ENCODE peak calls at places on chromosomes 7 and 10, in four cellular contexts. D is CD8-positive, alpha-beta T cell; F is upper lobe of right lung; U is lower lobe of right lung. B is an unnamed sample. For H3K9me3, the result is how much of the 10 kb centered on the place peaks cover.

GRCh38 chr10:1473874-1474273 is 263.5 kb downstream of the ADARB2 start:
- DNase-seq in D (no peak), U (no peak), F (no peak), B (no peak)

GRCh38 chr10:96212911-96213310 is 58.5 kb downstream of the BLNK start:
- DNase-seq in U (no peak), F (no peak), D (no peak), B (no peak)

GRCh38 chr10:71346731-71347130 is 27.7 kb downstream of the SLC29A3 start:
- DNase-seq in F (peak), D (no peak), U (no peak), B (no peak)

GRCh38 chr10:69839696-69840345 is 38.1 kb downstream of the COL13A1 start:
- DNase-seq in F (no peak), D (no peak), U (no peak), B (no peak)

GRCh38 chr7:71633571-71634008 is 501.6 kb downstream of the GALNT17 start:
- DNase-seq in F (no peak), D (no peak), U (no peak), B (no peak)

GRCh38 chr7:105388373-105389089 is at the start of gene SRPK2:
- DNase-seq in D (peak), U (peak), F (peak), B (peak)

GRCh38 chr7:105830405-105831218 is 45.8 kb downstream of the ATXN7L1 start:
- DNase-seq in D (no peak), U (no peak), F (no peak), B (no peak)

GRCh38 chr7:100764841-100765240 is 31.4 kb downstream of the ZAN start:
- DNase-seq in U (no peak), F (no peak), D (no peak), B (no peak)

GRCh38 chr10:33776419-33776818 is 442.0 kb upstream of the NRP1 start:
- DNase-seq in F (no peak), U (no peak), D (no peak), B (no peak)

GRCh38 chr10:69647819-69648218 is 17.8 kb downstream of the FAM241B start:
- DNase-seq in F (peak), U (no peak), D (no peak), B (no peak)

GRCh38 chr7:114133717-114134116 is 214.9 kb upstream of the PPP1R3A start:
- DNase-seq in U (no peak), F (no peak), D (no peak), B (no peak)

GRCh38 chr7:117019786-117020604 is 66.7 kb downstream of the ST7 start:
- DNase-seq in D (no peak), U (peak), F (no peak), B (no peak)

GRCh38 chr10:2150315-2150714 is 413.0 kb upstream of the ADARB2 start:
- DNase-seq in D (no peak), F (no peak), U (no peak), B (no peak)

GRCh38 chr10:99002392-99002791 is 233.3 kb downstream of the HPSE2 start:
- DNase-seq in D (no peak), U (no peak), F (no peak), B (no peak)

GRCh38 chr7:100547872-100548271 is 8.9 kb downstream of the AGFG2 start:
- DNase-seq in U (no peak), D (no peak), F (no peak), B (no peak)

GRCh38 chr7:40598915-40599314 is 464.1 kb downstream of the SUGCT start:
- DNase-seq in D (no peak), F (no peak), U (no peak), B (no peak)

GRCh38 chr7:16762177-16762576 is 8.6 kb downstream of the TSPAN13 start:
- DNase-seq in D (no peak), F (no peak), U (no peak), B (no peak)

GRCh38 chr7:38525857-38526256 is 105.3 kb downstream of the AMPH start:
- DNase-seq in D (no peak), U (no peak), F (no peak), B (no peak)

GRCh38 chr7:156002362-156003001 is 190.2 kb upstream of the SHH start:
- DNase-seq in F (no peak), U (no peak), D (no peak), B (no peak)

GRCh38 chr10:73873843-73874215 is 526 bp downstream of the CAMK2G start:
- DNase-seq in U (no peak), D (no peak), F (peak), B (peak)

GRCh38 chr10:127163632-127164031 is 32.8 kb downstream of the INSYN2A start:
- DNase-seq in F (no peak), D (no peak), U (no peak), B (no peak)

GRCh38 chr7:126026421-126027088 is 1096.9 kb upstream of the POT1 start:
- DNase-seq in U (no peak), D (no peak), F (no peak), B (no peak)

GRCh38 chr10:96380821-96381220 is 22.0 kb upstream of the OPALIN start:
- DNase-seq in D (no peak), U (peak), F (no peak), B (no peak)

GRCh38 chr10:91816986-91817385 is 18.8 kb downstream of the TNKS2 start:
- DNase-seq in U (no peak), D (no peak), F (no peak), B (no peak)

GRCh38 chr7:106050743-106051110 is 61.4 kb downstream of the SYPL1 start:
- DNase-seq in U (no peak), F (no peak), D (no peak), B (no peak)

GRCh38 chr7:158322616-158323530 is 264.8 kb downstream of the PTPRN2 start:
- DNase-seq in U (no peak), D (no peak), F (no peak), B (no peak)
- H3K9me3 ChIP-seq in U (under half), D (under half), F (under half), B (under half)

GRCh38 chr7:149552778-149553177 is 55.2 kb upstream of the ZNF746 start:
- DNase-seq in D (no peak), F (no peak), U (no peak), B (no peak)
- H3K9me3 ChIP-seq in D (under half), F (under half), U (under half), B (under half)

GRCh38 chr10:132752961-132753360 is 33.0 kb downstream of the NKX6-2 start:
- DNase-seq in D (no peak), U (no peak), F (no peak), B (no peak)

GRCh38 chr10:132753596-132753995 is 32.4 kb downstream of the NKX6-2 start:
- DNase-seq in D (no peak), F (no peak), U (no peak), B (no peak)

GRCh38 chr10:132750936-132751335 is 35.0 kb downstream of the NKX6-2 start:
- DNase-seq in D (no peak), U (no peak), F (no peak), B (no peak)

GRCh38 chr10:132754071-132754470 is 31.9 kb downstream of the NKX6-2 start:
- DNase-seq in D (no peak), F (no peak), U (no peak), B (no peak)

GRCh38 chr10:132752378-132752777 is 33.6 kb downstream of the NKX6-2 start:
- DNase-seq in F (no peak), U (no peak), D (no peak), B (no peak)
- H3K9me3 ChIP-seq in F (under half), U (under half), D (under half), B (under half)

GRCh38 chr7:157903715-157904114 is 566.9 kb downstream of the DNAJB6 start:
- DNase-seq in F (no peak), D (no peak), U (no peak), B (no peak)
- H3K9me3 ChIP-seq in F (under half), D (under half), U (under half), B (under half)

GRCh38 chr7:158251061-158251965 is 336.3 kb downstream of the PTPRN2 start:
- DNase-seq in D (no peak), F (no peak), U (no peak), B (no peak)
- H3K9me3 ChIP-seq in D (under half), F (under half), U (under half), B (under half)

DNA sequence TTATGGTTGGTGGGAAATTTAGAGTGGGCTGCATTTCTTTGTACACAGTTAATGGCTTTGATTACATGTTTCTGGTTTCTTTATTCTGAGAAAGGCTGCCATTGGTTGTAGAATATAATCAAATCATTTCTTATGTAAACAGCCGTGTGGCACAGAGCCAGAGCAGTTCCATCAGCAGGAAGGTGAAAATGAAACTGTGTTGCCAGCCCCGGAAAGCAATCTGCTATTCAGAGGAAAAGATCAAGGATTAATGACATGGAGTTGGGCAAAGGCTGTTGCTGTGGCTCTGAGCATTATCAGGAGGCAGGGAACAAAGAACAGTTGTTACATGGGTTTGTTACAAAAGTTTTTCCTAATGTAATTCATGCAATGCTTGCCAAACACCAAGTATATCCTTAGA is 74.2 kb upstream of the ZNF716 start:
- DNase-seq in D (no peak), U (no peak), F (no peak), B (no peak)
- H3K9me3 ChIP-seq in D (under half), U (under half), F (under half), B (under half)

GRCh38 chr7:56250135-56250534 is 133.9 kb upstream of the NUPR2 start:
- DNase-seq in F (no peak), U (no peak), D (no peak), B (no peak)
- H3K9me3 ChIP-seq in F (under half), U (under half), D (under half), B (under half)

GRCh38 chr7:64113981-64114380 is 68.7 kb downstream of the ZNF727 start:
- DNase-seq in U (no peak), F (no peak), D (no peak), B (no peak)
- H3K9me3 ChIP-seq in U (under half), F (under half), D (under half), B (under half)

DNA sequence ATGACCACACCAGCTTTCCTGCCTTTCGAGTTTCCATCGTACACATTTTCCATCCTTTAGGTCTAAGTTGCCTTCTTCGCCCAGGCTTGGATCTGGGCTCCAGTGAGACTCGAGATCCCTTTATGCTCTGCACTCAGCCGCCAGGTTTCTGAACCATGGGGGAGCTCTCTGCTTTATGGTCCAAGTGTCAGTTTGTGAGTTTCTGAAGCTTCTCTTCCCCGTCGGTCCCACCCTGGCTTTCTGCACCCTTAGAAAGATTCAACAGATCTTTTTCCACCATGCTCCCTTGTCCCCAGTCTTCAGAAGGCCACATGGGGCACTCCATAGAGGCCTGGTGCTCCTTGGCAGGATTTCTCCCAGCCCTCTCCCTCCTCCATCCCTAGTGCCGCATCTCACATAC is 402.0 kb downstream of the PTPRN2 start:
- DNase-seq in U (no peak), D (no peak), F (no peak), B (no peak)
- H3K9me3 ChIP-seq in U (under half), D (under half), F (under half), B (under half)

DNA sequence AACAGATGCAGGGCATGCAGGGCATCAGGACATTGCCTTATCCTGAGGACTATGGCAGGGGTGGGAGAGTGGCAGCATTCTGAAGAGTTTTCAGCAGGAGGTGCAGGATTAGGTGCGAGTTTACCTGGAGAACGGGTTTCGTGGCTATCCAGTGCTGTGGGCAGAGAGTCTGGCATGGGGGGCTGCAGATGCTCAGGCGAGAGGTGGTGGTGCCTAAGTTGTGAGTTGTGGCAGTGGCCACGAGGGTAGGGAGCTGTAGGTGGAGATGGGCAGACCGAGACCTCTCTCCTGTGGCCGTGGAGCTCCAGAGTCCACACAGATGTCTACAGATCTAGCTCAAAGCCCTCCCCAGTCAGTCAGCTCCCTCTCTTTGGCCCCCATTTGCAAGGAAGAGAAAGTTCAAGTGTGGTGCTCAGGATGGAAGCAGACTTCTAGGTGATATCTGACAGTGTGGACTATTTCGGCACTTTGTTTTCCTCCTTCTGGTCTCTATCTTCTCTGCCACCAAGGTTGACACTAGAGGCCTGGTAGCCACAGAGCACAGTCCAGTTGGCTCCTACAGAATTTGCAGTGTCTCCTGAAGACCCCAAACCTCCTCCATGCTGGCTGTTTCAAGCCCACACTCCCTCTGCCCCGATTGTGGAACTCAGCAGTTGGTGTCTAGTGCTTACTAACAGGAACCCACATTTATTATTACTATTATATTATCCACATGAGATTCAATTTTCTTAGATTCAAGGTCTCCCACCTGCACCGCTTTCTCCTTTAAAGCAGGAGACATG is 955.7 kb upstream of the ZNF722 start:
- DNase-seq in F (no peak), U (no peak), D (no peak), B (no peak)
- H3K9me3 ChIP-seq in F (under half), U (under half), D (under half), B (under half)